ENCODE peak calls at places on chromosome 19, in nine cellular contexts. Q is EH; T is NCI-H69; R is stomach; H is AG04450; N is ELR; Y is D341Med; O is WTC11; X is activated effector memory CD4-positive, alpha-beta T cell treated with anti-CD3 and anti-CD28 coated beads, Interleukin-2, amount 50 U/mL, for 16 hours. E is an unnamed sample.

GRCh38 chr19:3543150-3544053 is 4.4 kb downstream of the TEKTIP1 start:
- DNase-seq in T (no peak), O (no peak), Q (no peak), R (peak), H (no peak), Y (no peak), X (no peak), N (no peak), E (no peak)

GRCh38 chr19:57068921-57069697 is 50.7 kb upstream of the USP29 start:
- DNase-seq in N (no peak), T (peak), R (no peak), Q (no peak), X (no peak), O (peak), H (no peak), Y (peak), E (no peak)

GRCh38 chr19:38731654-38732301 is 12.5 kb downstream of the CAPN12 start:
- DNase-seq in X (no peak), Y (no peak), O (no peak), Q (no peak), T (peak), R (peak), H (no peak), N (no peak), E (no peak)

GRCh38 chr19:46875657-46876056 is 14.9 kb downstream of the ARHGAP35 start:
- DNase-seq in T (no peak), N (no peak), H (no peak), X (no peak), O (no peak), Q (no peak), Y (no peak), R (no peak), E (no peak)

GRCh38 chr19:35395762-35396199 is 24.9 kb downstream of the GPR42 start:
- DNase-seq in R (peak), T (peak), Y (no peak), Q (no peak), O (peak), N (no peak), X (no peak), H (no peak), E (no peak)

GRCh38 chr19:49862411-49863253 is 4.7 kb downstream of the PNKP start:
- DNase-seq in O (peak), R (no peak), Y (no peak), T (peak), X (no peak), N (no peak), Q (no peak), H (no peak), E (no peak)

GRCh38 chr19:47258434-47258833 is 2.1 kb downstream of the CCDC9 start:
- DNase-seq in R (no peak), N (no peak), Y (no peak), O (no peak), H (no peak), Q (no peak), X (no peak), T (no peak), E (no peak)

GRCh38 chr19:10936661-10937084 is 8.1 kb downstream of the TIMM29 start:
- DNase-seq in O (peak), R (peak), N (peak), T (peak), Y (peak), Q (peak), X (no peak), H (peak), E (peak)

GRCh38 chr19:44608391-44608821 is 5.0 kb upstream of the IGSF23 start:
- DNase-seq in T (peak), X (no peak), Q (peak), H (no peak), Y (no peak), O (no peak), N (peak), R (no peak), E (no peak)

GRCh38 chr19:1630012-1630411 is 22.4 kb downstream of the TCF3 start:
- DNase-seq in Q (no peak), X (no peak), N (no peak), R (no peak), Y (no peak), T (no peak), O (no peak), H (no peak), E (no peak)

E was measured in SIG-M5.